ENCODE peak calls at places on chromosomes 4 and X, in four cellular contexts. C is mesenteric fat pad; B is stimulated activated CD4-positive, alpha-beta T cell treated with anti-CD3 and anti-CD28 coated beads, TNF-alpha, amount 100 ng/mL, for 1 hour; J is activated B cell treated with CpG ODN at 0.5 μM for 24 hours. N is an unnamed sample.

GRCh38 chr4:10212400-10212799 is 95.8 kb upstream of the WDR1 start:
- DNase-seq in C (no peak), J (no peak), B (no peak), N (no peak)

GRCh38 chr4:1767770-1768366 is 25.2 kb upstream of the FGFR3 start:
- DNase-seq in B (no peak), C (no peak), J (no peak), N (no peak)

GRCh38 chr4:174865418-174865985 is 36.5 kb upstream of the GLRA3 start:
- DNase-seq in J (no peak), C (no peak), B (no peak), N (no peak)

GRCh38 chr4:1476140-1476513 is 69.9 kb upstream of the NKX1-1 start:
- DNase-seq in B (no peak), J (no peak), C (no peak), N (no peak)

GRCh38 chr4:114603455-114603854 is 4.8 kb downstream of the UGT8 start:
- DNase-seq in J (peak; percentile 37), C (no peak), B (no peak), N (no peak)

GRCh38 chr4:180449395-180449956 is 1793.7 kb upstream of the TENM3 start:
- DNase-seq in C (no peak), B (no peak), J (no peak), N (no peak)

GRCh38 chr4:73193659-73194058 is 64.9 kb downstream of the ANKRD17 start:
- DNase-seq in B (no peak), C (no peak), J (no peak), N (no peak)

GRCh38 chr4:52949336-52949735 is 87.2 kb downstream of the RASL11B start:
- DNase-seq in B (no peak), C (no peak), J (no peak), N (no peak)

GRCh38 chrX:153989971-153990655 is 17.6 kb downstream of the TMEM187 start:
- DNase-seq in B (no peak), C (no peak), J (no peak), N (no peak)

GRCh38 chr4:73860884-73861283 is 7.8 kb downstream of the PF4V1 start:
- DNase-seq in B (no peak), C (no peak), J (no peak), N (no peak)